ENCODE peak calls at places on chromosomes 7 and 10, in eight cellular contexts. D is NCI-H1694 treated with DMSO at 0.1 percent for 48 hours; O is stimulated activated CD4-positive, alpha-beta T cell treated with anti-CD3 and anti-CD28 coated beads, Interleukin-1b, Interleukin-23, amount 100 ng/mL, for 1 hour; X is NCI-H1092; B is IMR-90; S is A673; M is ecto neural progenitor cell; A is T-helper 17 cell. R is an unnamed sample.

GRCh38 chr7:44307905-44308740 is 17.3 kb downstream of the CAMK2B start:
- DNase-seq in D (no peak), O (no peak), X (no peak), B (no peak), S (no peak), M (peak), A (no peak), R (no peak)

GRCh38 chr7:94264756-94265155 is 129.9 kb upstream of the COL1A2 start:
- DNase-seq in D (no peak), O (no peak), X (no peak), B (no peak), S (peak), M (no peak), A (no peak), R (peak)

GRCh38 chr10:119314486-119314885 is 107.1 kb downstream of the GRK5 start:
- DNase-seq in D (no peak), O (no peak), X (no peak), B (no peak), S (no peak), M (no peak), A (no peak), R (no peak)

GRCh38 chr10:59945991-59946390 is 39.6 kb upstream of the CCDC6 start:
- DNase-seq in D (no peak), O (no peak), X (no peak), B (no peak), S (no peak), M (no peak), A (no peak), R (no peak)

GRCh38 chr10:101221479-101222246 is 7.6 kb downstream of the LBX1 start:
- DNase-seq in D (peak), O (no peak), X (no peak), B (no peak), S (no peak), M (no peak), A (no peak), R (no peak)

GRCh38 chr10:27558612-27559020 is 54.5 kb downstream of the RAB18 start:
- DNase-seq in D (peak), O (no peak), X (no peak), B (peak), S (peak), M (peak), A (no peak), R (peak)

GRCh38 chr10:61621538-61622150 is 41.1 kb upstream of the CABCOCO1 start:
- DNase-seq in D (peak), O (no peak), X (peak), B (no peak), S (no peak), M (no peak), A (no peak), R (peak)

GRCh38 chr7:118184392-118184899 is 482 bp downstream of the LSM8 start:
- DNase-seq in D (no peak), O (no peak), X (no peak), B (no peak), S (no peak), M (no peak), A (no peak), R (no peak)

GRCh38 chr10:103491729-103492364 is 1.7 kb upstream of the NEURL1 start:
- DNase-seq in D (no peak), O (no peak), X (no peak), B (peak), S (peak), M (no peak), A (no peak), R (peak)

GRCh38 chr7:50791921-50792341 is 9.2 kb upstream of the GRB10 start:
- DNase-seq in D (no peak), O (no peak), X (no peak), B (peak), S (no peak), M (no peak), A (no peak), R (peak)

GRCh38 chr7:89731751-89732150 is 422.5 kb upstream of the STEAP1 start:
- DNase-seq in D (no peak), O (no peak), X (no peak), B (no peak), S (no peak), M (no peak), A (no peak), R (no peak)

GRCh38 chr7:129225931-129226572 is 1.2 kb downstream of the AHCYL2 start:
- DNase-seq in D (peak), O (no peak), X (no peak), B (peak), S (peak), M (no peak), A (no peak), R (peak)

GRCh38 chr10:119190353-119190752 is 11.7 kb upstream of the PRDX3 start:
- DNase-seq in D (no peak), O (no peak), X (no peak), B (peak), S (no peak), M (no peak), A (no peak), R (peak)

GRCh38 chr10:114271014-114271778 is 32.1 kb downstream of the VWA2 start:
- DNase-seq in D (no peak), O (no peak), X (no peak), B (no peak), S (no peak), M (no peak), A (no peak), R (peak)

GRCh38 chr7:70156052-70156451 is 557.8 kb downstream of the AUTS2 start:
- DNase-seq in D (no peak), O (no peak), X (no peak), B (no peak), S (no peak), M (no peak), A (no peak), R (no peak)

GRCh38 chr7:141295367-141295895 is 221.6 kb downstream of the TMEM178B start:
- DNase-seq in D (no peak), O (no peak), X (no peak), B (no peak), S (no peak), M (no peak), A (no peak), R (no peak)

GRCh38 chr10:44394696-44395383 is 9.9 kb upstream of the CXCL12 start:
- DNase-seq in D (no peak), O (no peak), X (no peak), B (no peak), S (no peak), M (peak), A (no peak), R (no peak)

GRCh38 chr7:120856621-120857352 is 1.2 kb downstream of the TSPAN12 start:
- DNase-seq in D (peak), O (no peak), X (no peak), B (peak), S (peak), M (peak), A (no peak), R (peak)

GRCh38 chr7:49433794-49434193 is 339.6 kb upstream of the VWC2 start:
- DNase-seq in D (no peak), O (no peak), X (no peak), B (no peak), S (no peak), M (no peak), A (no peak), R (no peak)

GRCh38 chr7:77276120-77276519 is 76.5 kb upstream of the FGL2 start:
- DNase-seq in D (no peak), O (no peak), X (no peak), B (peak), S (no peak), M (no peak), A (no peak), R (peak)

GRCh38 chr7:108455833-108456677 is at the start of gene NRCAM:
- DNase-seq in D (peak), O (no peak), X (peak), B (no peak), S (peak), M (peak), A (no peak), R (peak)

GRCh38 chr7:84757756-84758155 is 429.1 kb downstream of the SEMA3D start:
- DNase-seq in D (no peak), O (no peak), X (no peak), B (no peak), S (no peak), M (no peak), A (no peak), R (peak)

GRCh38 chr10:63712717-63713115 is 191.5 kb downstream of the REEP3 start:
- DNase-seq in D (no peak), O (no peak), X (no peak), B (no peak), S (no peak), M (no peak), A (no peak), R (no peak)

GRCh38 chr7:93307943-93308342 is 75.8 kb downstream of the VPS50 start:
- DNase-seq in D (no peak), O (no peak), X (no peak), B (no peak), S (no peak), M (no peak), A (no peak), R (no peak)

GRCh38 chr7:8388257-8388625 is 45.2 kb upstream of the NXPH1 start:
- DNase-seq in D (no peak), O (no peak), X (no peak), B (no peak), S (no peak), M (no peak), A (no peak), R (no peak)

GRCh38 chr10:99341860-99342517 is 12.8 kb downstream of the CNNM1 start:
- DNase-seq in D (peak), O (no peak), X (no peak), B (peak), S (no peak), M (no peak), A (no peak), R (no peak)

GRCh38 chr7:133139350-133139749 is 57.5 kb upstream of the CHCHD3 start:
- DNase-seq in D (no peak), O (no peak), X (no peak), B (peak), S (peak), M (peak), A (no peak), R (peak)

R was measured in choroid plexus epithelial cell.